ENCODE peak calls at places on chromosomes 4 and X, in seven cellular contexts. N, W, Q, H, B, D and K are unnamed samples.
A peak's percentile ranks its signal among the peaks of the same experiment; 100 is the strongest.

GRCh38 chrX:82451725-82452124 is 1056.4 kb upstream of the POU3F4 start:
- DNase-seq in D (no peak), Q (no peak), H (no peak), N (no peak), W (no peak), B (no peak), K (no peak)

GRCh38 chrX:51336584-51336983 is 4.0 kb downstream of the NUDT10 start:
- DNase-seq in N (peak; percentile 13), W (no peak), B (peak; percentile 49), D (peak; percentile 69), Q (peak; percentile 29), H (no peak), K (peak; percentile 33)

GRCh38 chr4:87042221-87042620 is 107.4 kb downstream of the AFF1 start:
- DNase-seq in Q (no peak), D (no peak), W (no peak), N (no peak), B (no peak), H (no peak), K (no peak)

GRCh38 chr4:155025762-155026457 is 182.5 kb upstream of the NPY2R start:
- DNase-seq in W (no peak), N (peak; percentile 65), Q (peak; percentile 52), B (peak; percentile 27), D (no peak), H (no peak), K (no peak)

GRCh38 chr4:181877329-181877848 is 365.8 kb upstream of the TENM3 start:
- DNase-seq in W (no peak), Q (no peak), H (no peak), B (peak; percentile 60), N (no peak), D (peak; percentile 5), K (no peak)

GRCh38 chrX:84737471-84737871 is 235.2 kb upstream of the HDX start:
- DNase-seq in Q (no peak), W (no peak), B (peak; percentile 79), D (peak; percentile 56), N (no peak), H (no peak), K (no peak)

GRCh38 chr4:121668368-121669162 is 28.2 kb downstream of the ANXA5 start:
- DNase-seq in W (no peak), B (peak; percentile 93), H (no peak), D (peak; percentile 89), Q (no peak), N (no peak), K (no peak)

GRCh38 chr4:90000995-90001394 is 106.3 kb downstream of the MMRN1 start:
- DNase-seq in Q (no peak), D (no peak), B (no peak), W (no peak), N (no peak), H (no peak), K (peak; percentile 59)

GRCh38 chrX:17580529-17581155 is 156.7 kb upstream of the SCML1 start:
- DNase-seq in H (no peak), B (peak; percentile 52), W (no peak), Q (no peak), N (no peak), D (peak; percentile 46), K (no peak)